ENCODE peak calls at places on chromosomes 4 and X, in four cellular contexts. One of them, this sample, is unnamed.
A peak's percentile ranks its signal among the peaks of the same experiment; 100 is the strongest.

GRCh38 chrX:115679460-115679859 is 118.5 kb downstream of the PLS3 start:
- DNase-seq in bronchial epithelial cell: peak; percentile 26
- DNase-seq in NB4: peak; percentile 11
- DNase-seq in pancreas: no peak
- DNase-seq in this sample: peak; percentile 30

GRCh38 chrX:20026278-20026677 is 35.4 kb upstream of the BCLAF3 start:
- DNase-seq in bronchial epithelial cell: peak; percentile 33
- DNase-seq in NB4: peak; percentile 4
- DNase-seq in pancreas: no peak
- DNase-seq in this sample: peak; percentile 30

GRCh38 chr4:106315476-106315967 is 487 bp downstream of the TBCK start:
- DNase-seq in bronchial epithelial cell: peak; percentile 98
- DNase-seq in NB4: peak; percentile 57
- DNase-seq in pancreas: no peak
- DNase-seq in this sample: peak; percentile 99

GRCh38 chr4:152482211-152482610 is 53.7 kb downstream of the FBXW7 start:
- DNase-seq in bronchial epithelial cell: peak; percentile 57
- DNase-seq in NB4: no peak
- DNase-seq in pancreas: no peak
- DNase-seq in this sample: peak; percentile 23

GRCh38 chr4:53786632-53787031 is 195.3 kb upstream of the LNX1 start:
- DNase-seq in bronchial epithelial cell: no peak
- DNase-seq in NB4: no peak
- DNase-seq in pancreas: no peak
- DNase-seq in this sample: no peak

GRCh38 chr4:168724960-168725359 is 228.1 kb downstream of the PALLD start:
- DNase-seq in bronchial epithelial cell: no peak
- DNase-seq in NB4: no peak
- DNase-seq in pancreas: no peak
- DNase-seq in this sample: no peak

GRCh38 chr4:93031431-93032098 is 727.8 kb downstream of the GRID2 start:
- DNase-seq in bronchial epithelial cell: no peak
- DNase-seq in NB4: no peak
- DNase-seq in pancreas: no peak
- DNase-seq in this sample: no peak

GRCh38 chr4:68460085-68460484 is 12.8 kb downstream of the TMPRSS11E start:
- DNase-seq in bronchial epithelial cell: no peak
- DNase-seq in NB4: no peak
- DNase-seq in pancreas: no peak
- DNase-seq in this sample: no peak

GRCh38 chr4:37715889-37716402 is 29.8 kb upstream of the RELL1 start:
- DNase-seq in bronchial epithelial cell: peak; percentile 80
- DNase-seq in NB4: peak; percentile 33
- DNase-seq in pancreas: peak; percentile 44
- DNase-seq in this sample: peak; percentile 84

GRCh38 chrX:49073641-49074575 is at the start of gene PRAF2:
- DNase-seq in bronchial epithelial cell: peak; percentile 81
- DNase-seq in NB4: peak; percentile 91
- DNase-seq in pancreas: peak; percentile 89
- DNase-seq in this sample: peak; percentile 92

GRCh38 chrX:148552775-148553174 is 52.4 kb downstream of the AFF2 start:
- DNase-seq in bronchial epithelial cell: no peak
- DNase-seq in NB4: peak; percentile 9
- DNase-seq in pancreas: no peak
- DNase-seq in this sample: peak; percentile 1

DNA sequence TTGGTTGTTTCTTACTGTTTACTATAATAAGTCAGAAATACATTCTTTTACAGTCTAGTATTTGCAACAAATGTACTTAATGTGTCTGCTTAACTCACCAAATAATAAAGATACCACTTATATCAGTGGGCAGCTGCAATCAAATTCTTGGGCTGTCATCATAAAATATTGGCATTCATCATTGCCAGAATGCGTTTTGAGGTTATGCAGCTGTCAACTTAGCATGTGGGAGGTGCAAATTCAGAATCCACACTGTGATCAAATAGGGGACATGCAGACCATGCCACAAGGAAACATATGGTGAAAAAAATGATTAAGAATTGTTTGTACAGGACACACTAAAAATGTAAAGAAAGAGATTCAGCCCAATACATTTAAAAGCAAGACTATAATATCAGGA is 86.5 kb downstream of the HCCS start:
- DNase-seq in bronchial epithelial cell: no peak
- DNase-seq in NB4: no peak
- DNase-seq in pancreas: no peak
- DNase-seq in this sample: no peak
- TF ChIP-seq CTCF in bronchial epithelial cell: no peak
- TF ChIP-seq CTCF in NB4: no peak
- TF ChIP-seq CTCF in pancreas: no peak
- TF ChIP-seq CTCF in this sample: no peak

DNA sequence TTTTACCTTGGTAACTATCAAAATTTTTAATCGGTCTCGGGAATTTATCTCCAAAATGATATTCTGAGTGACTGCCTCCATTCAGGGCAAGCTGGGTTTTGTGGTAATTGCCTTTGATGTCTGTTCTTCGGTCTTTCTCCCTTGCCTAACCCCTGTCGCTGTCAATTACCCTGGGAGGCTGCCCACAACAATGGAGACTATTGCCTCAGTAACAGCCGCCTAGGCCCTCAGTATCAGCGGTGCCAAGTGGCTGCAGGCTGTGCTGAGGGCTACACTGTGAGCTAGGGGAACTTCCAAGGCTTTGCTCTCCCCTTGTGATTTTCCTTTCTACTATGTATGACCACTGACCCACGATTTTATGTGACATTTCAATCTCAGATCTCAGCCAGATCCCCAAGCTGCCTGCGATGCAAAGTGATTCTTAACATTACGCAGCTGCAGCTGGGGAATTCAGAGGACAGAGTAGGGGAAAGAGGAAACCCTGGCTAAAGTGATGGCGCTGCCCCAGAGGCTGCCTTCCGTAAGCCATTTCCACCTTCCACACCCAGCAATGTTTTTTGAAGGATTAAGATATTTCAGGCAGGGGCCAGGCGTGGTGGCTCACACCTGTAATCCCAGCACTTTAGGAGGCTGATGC is 36.2 kb upstream of the REST start:
- DNase-seq in bronchial epithelial cell: no peak
- DNase-seq in NB4: peak; percentile 53
- DNase-seq in pancreas: no peak
- DNase-seq in this sample: no peak
- H3K4me3 ChIP-seq in bronchial epithelial cell: no peak overlapping the region
- H3K4me3 ChIP-seq in NB4: no peak overlapping the region
- H3K4me3 ChIP-seq in pancreas: no peak overlapping the region
- H3K4me3 ChIP-seq in this sample: no peak overlapping the region

GRCh38 chrX:110418220-110418856 is 59.7 kb downstream of the RTL9 start:
- DNase-seq in bronchial epithelial cell: peak; percentile 53
- DNase-seq in NB4: peak; percentile 5
- DNase-seq in pancreas: peak; percentile 25
- DNase-seq in this sample: peak; percentile 55
- TF ChIP-seq CTCF in bronchial epithelial cell: peak; percentile 52
- TF ChIP-seq CTCF in NB4: no peak
- TF ChIP-seq CTCF in pancreas: peak; percentile 35
- TF ChIP-seq CTCF in this sample: peak; percentile 58

GRCh38 chrX:155334486-155335316 is at the start of gene CLIC2:
- DNase-seq in bronchial epithelial cell: peak; percentile 74
- DNase-seq in NB4: peak; percentile 4
- DNase-seq in pancreas: no peak
- DNase-seq in this sample: peak; percentile 57
- H3K4me3 ChIP-seq in bronchial epithelial cell: no peak within 1 kb of the TSS
- H3K4me3 ChIP-seq in NB4: no peak within 1 kb of the TSS
- H3K4me3 ChIP-seq in pancreas: no peak within 1 kb of the TSS
- H3K4me3 ChIP-seq in this sample: no peak within 1 kb of the TSS

GRCh38 chr4:71732706-71733105 is 51.2 kb downstream of the GC start:
- DNase-seq in bronchial epithelial cell: peak; percentile 52
- DNase-seq in NB4: peak; percentile 20
- DNase-seq in pancreas: no peak
- DNase-seq in this sample: peak; percentile 51
- TF ChIP-seq CTCF in bronchial epithelial cell: peak; percentile 39
- TF ChIP-seq CTCF in NB4: no peak
- TF ChIP-seq CTCF in pancreas: no peak
- TF ChIP-seq CTCF in this sample: peak; percentile 49

DNA sequence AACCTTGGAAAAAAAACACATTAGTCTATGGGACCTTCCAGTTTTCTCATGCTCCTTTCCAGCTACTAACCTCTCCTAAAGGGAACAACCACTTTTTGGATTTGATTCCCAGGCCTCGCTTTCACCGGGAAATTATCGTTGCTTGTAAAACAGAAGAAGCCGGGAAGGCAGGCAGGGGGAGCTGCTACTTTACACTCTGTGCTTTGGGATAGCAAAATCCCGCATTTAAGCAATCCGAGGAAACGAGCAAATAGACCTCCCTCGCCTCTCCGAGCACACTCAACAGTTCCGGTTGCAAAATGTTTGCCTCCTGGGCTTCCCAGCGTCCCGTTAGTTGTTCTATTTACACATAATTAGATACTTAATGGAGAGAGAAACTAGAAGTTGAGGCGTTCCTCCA is 1.2 kb downstream of the CD38 start:
- DNase-seq in bronchial epithelial cell: peak; percentile 71
- DNase-seq in NB4: peak; percentile 88
- DNase-seq in pancreas: no peak
- DNase-seq in this sample: peak; percentile 62
- H3K4me3 ChIP-seq in bronchial epithelial cell: peak overlapping the region; percentile 25
- H3K4me3 ChIP-seq in NB4: peak overlapping the region; percentile 75
- H3K4me3 ChIP-seq in pancreas: peak overlapping the region; percentile 9
- H3K4me3 ChIP-seq in this sample: peak overlapping the region; percentile 41

This sample was measured in epithelial cell of esophagus.